ENCODE peak calls at places on chromosomes 6 and 20, in four cellular contexts. H is mesenchymal stem cell, S is endothelial cell of umbilical vein, F is GM23248. R is an unnamed sample.
A peak's percentile ranks its signal among the peaks of the same experiment; 100 is the strongest.

GRCh38 chr6:105781905-105782304 is 304.2 kb upstream of the PRDM1 start:
- DNase-seq in S (no peak), H (no peak), F (no peak), R (no peak)

GRCh38 chr20:17835941-17836861 is 132.4 kb downstream of the SNX5 start:
- DNase-seq in F (peak; percentile 93), H (peak; percentile 59), S (peak; percentile 29), R (peak; percentile 73)

GRCh38 chr6:21666200-21666671 is 72.7 kb downstream of the SOX4 start:
- DNase-seq in F (peak; percentile 23), H (no peak), S (peak; percentile 33), R (peak; percentile 32)

GRCh38 chr20:3768342-3769130 is 983 bp upstream of the ADISSP start:
- DNase-seq in H (peak; percentile 86), S (peak; percentile 75), F (peak; percentile 89), R (peak; percentile 87)

GRCh38 chr6:149234051-149234962 is 83.2 kb upstream of the TAB2 start:
- DNase-seq in S (peak; percentile 7), F (peak; percentile 40), H (peak; percentile 54), R (no peak)

GRCh38 chr6:85126448-85127178 is 323.3 kb upstream of the NT5E start:
- DNase-seq in S (peak; percentile 75), F (peak; percentile 80), H (peak; percentile 49), R (peak; percentile 66)

GRCh38 chr20:3786665-3787639 is at the start of gene CENPB:
- DNase-seq in H (peak; percentile 84), S (peak; percentile 83), F (peak; percentile 95), R (peak; percentile 95)

GRCh38 chr20:41983159-41983558 is 365.0 kb upstream of the CHD6 start:
- DNase-seq in H (no peak), S (no peak), F (no peak), R (no peak)

GRCh38 chr6:17705428-17705777 is 1.3 kb downstream of the NUP153 start:
- DNase-seq in F (peak; percentile 84), H (peak; percentile 71), S (peak; percentile 62), R (peak; percentile 51)

GRCh38 chr6:108170607-108171290 is 4.9 kb downstream of the NR2E1 start:
- DNase-seq in S (no peak), F (no peak), H (no peak), R (no peak)

GRCh38 chr6:130037207-130037811 is 18.9 kb downstream of the L3MBTL3 start:
- DNase-seq in F (peak; percentile 32), H (peak; percentile 28), S (peak; percentile 24), R (no peak)

GRCh38 chr20:771741-772464 is 3.6 kb upstream of the SLC52A3 start:
- DNase-seq in F (no peak), S (no peak), H (no peak), R (no peak)

GRCh38 chr20:2295286-2295685 is 515 bp upstream of the TGM3 start:
- DNase-seq in H (no peak), S (no peak), F (no peak), R (no peak)
- H3K27ac ChIP-seq in H (no peak overlapping the region), S (no peak overlapping the region), F (no peak overlapping the region), R (no peak overlapping the region)

GRCh38 chr20:53656653-53657288 is 63.1 kb upstream of the ZNF217 start:
- DNase-seq in F (peak; percentile 84), S (no peak), H (peak; percentile 80), R (no peak)

GRCh38 chr20:53658973-53659372 is 65.3 kb upstream of the ZNF217 start:
- DNase-seq in S (no peak), F (no peak), H (no peak), R (no peak)

GRCh38 chr20:53657289-53657678 is 63.6 kb upstream of the ZNF217 start:
- DNase-seq in H (peak; percentile 37), S (no peak), F (peak; percentile 19), R (no peak)

GRCh38 chr20:53658327-53658726 is 64.7 kb upstream of the ZNF217 start:
- DNase-seq in S (no peak), F (no peak), H (no peak), R (no peak)

GRCh38 chr20:53657732-53658131 is 64.1 kb upstream of the ZNF217 start:
- DNase-seq in S (no peak), H (no peak), F (no peak), R (no peak)
- H3K4me2 ChIP-seq in S (no peak overlapping the region), H (no peak overlapping the region), F (no peak overlapping the region), R (no peak overlapping the region)

GRCh38 chr20:47688385-47689381 is 96.6 kb downstream of the SULF2 start:
- DNase-seq in H (no peak), F (no peak), S (no peak), R (no peak)

GRCh38 chr20:47684306-47685080 is 100.8 kb downstream of the SULF2 start:
- DNase-seq in H (no peak), F (no peak), S (no peak), R (peak; percentile 34)

GRCh38 chr20:47689726-47690125 is 95.6 kb downstream of the SULF2 start:
- DNase-seq in H (no peak), S (no peak), F (no peak), R (no peak)

GRCh38 chr20:47686545-47686944 is 98.7 kb downstream of the SULF2 start:
- DNase-seq in F (no peak), H (peak; percentile 55), S (no peak), R (peak; percentile 63)

GRCh38 chr20:47687095-47687987 is 97.9 kb downstream of the SULF2 start:
- DNase-seq in H (no peak), F (no peak), S (no peak), R (no peak)
- H3K27ac ChIP-seq in H (peak overlapping the region; percentile 12), F (no peak overlapping the region), S (no peak overlapping the region), R (no peak overlapping the region)

GRCh38 chr6:38775870-38776269 is 60.8 kb downstream of the DNAH8 start:
- DNase-seq in S (no peak), F (no peak), H (no peak), R (no peak)

GRCh38 chr6:38767555-38767954 is 52.4 kb downstream of the DNAH8 start:
- DNase-seq in S (no peak), F (no peak), H (no peak), R (no peak)

GRCh38 chr6:38774933-38775707 is 60.0 kb downstream of the DNAH8 start:
- DNase-seq in F (no peak), S (no peak), H (no peak), R (no peak)

GRCh38 chr6:38773338-38773737 is 58.2 kb downstream of the DNAH8 start:
- DNase-seq in S (peak; percentile 18), F (no peak), H (no peak), R (peak; percentile 22)

GRCh38 chr6:38771111-38771694 is 56.1 kb downstream of the DNAH8 start:
- DNase-seq in H (peak; percentile 23), S (peak; percentile 89), F (peak; percentile 1), R (no peak)
- H3K4me2 ChIP-seq in H (no peak overlapping the region), S (peak overlapping the region; percentile 78), F (no peak overlapping the region), R (no peak overlapping the region)

GRCh38 chr6:10399451-10399850 is 15.4 kb downstream of the TFAP2A start:
- DNase-seq in S (no peak), F (no peak), H (no peak), R (no peak)
- H3K27ac ChIP-seq in S (no peak overlapping the region), F (no peak overlapping the region), H (no peak overlapping the region), R (peak overlapping the region; percentile 22)

DNA sequence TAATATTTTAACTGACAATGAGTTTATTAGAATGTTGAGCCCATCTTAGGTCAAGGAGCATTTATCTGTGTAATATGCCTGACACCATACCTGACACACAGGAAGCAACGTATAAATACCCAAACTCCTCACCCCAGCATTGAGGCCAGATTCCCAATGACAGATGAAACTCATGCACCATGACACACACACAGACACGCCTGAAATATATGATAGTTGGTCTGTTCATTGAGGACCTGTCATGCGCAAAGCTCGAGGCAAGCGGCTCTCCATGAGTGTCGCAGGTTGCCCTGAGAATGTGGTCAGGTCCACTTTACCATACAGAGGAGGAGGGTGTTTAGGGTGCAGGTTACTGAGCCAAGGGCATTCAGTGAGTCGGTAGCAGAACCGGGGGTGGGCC is 64.1 kb downstream of the GFOD1 start:
- DNase-seq in S (no peak), H (no peak), F (no peak), R (no peak)
- H3K4me2 ChIP-seq in S (peak overlapping the region; percentile 66), H (no peak overlapping the region), F (no peak overlapping the region), R (no peak overlapping the region)

GRCh38 chr20:62900052-62900691 is 26.1 kb downstream of the DIDO1 start:
- DNase-seq in H (peak; percentile 77), S (peak; percentile 73), F (peak; percentile 88), R (peak; percentile 87)

GRCh38 chr20:62899633-62900051 is 26.7 kb downstream of the DIDO1 start:
- DNase-seq in S (no peak), F (peak; percentile 32), H (no peak), R (peak; percentile 58)

GRCh38 chr20:62902926-62903615 is 23.2 kb downstream of the DIDO1 start:
- DNase-seq in H (peak; percentile 65), S (no peak), F (peak; percentile 29), R (no peak)

GRCh38 chr20:62900692-62901584 is 25.4 kb downstream of the DIDO1 start:
- DNase-seq in F (peak; percentile 30), S (peak; percentile 19), H (peak; percentile 24), R (peak; percentile 81)

DNA sequence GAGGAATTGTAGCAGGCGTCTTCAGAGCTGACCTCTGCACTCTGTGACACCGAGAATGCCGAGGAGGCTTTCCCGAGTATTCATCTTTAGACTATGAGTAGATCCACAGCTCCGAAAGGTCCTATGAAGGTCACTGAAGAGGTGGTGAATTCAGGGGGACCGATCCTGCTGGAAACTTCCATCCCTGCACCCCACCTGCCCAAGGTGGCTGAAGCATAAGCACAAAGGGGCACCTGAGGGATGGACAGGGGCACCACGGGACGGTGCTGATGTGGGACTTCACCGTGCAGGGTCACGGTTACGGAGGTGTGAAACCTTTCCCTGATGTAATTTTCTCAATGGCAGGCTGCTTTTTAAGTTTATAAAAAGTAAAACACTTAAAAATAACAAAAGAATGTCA is 24.4 kb downstream of the DIDO1 start:
- DNase-seq in S (no peak), H (no peak), F (no peak), R (no peak)
- H3K27ac ChIP-seq in S (no peak overlapping the region), H (no peak overlapping the region), F (no peak overlapping the region), R (no peak overlapping the region)

GRCh38 chr20:57393321-57394086 is 2.3 kb downstream of the RBM38 start:
- DNase-seq in H (no peak), S (no peak), F (no peak), R (no peak)
- H3K4me2 ChIP-seq in H (peak overlapping the region; percentile 80), S (no peak overlapping the region), F (no peak overlapping the region), R (no peak overlapping the region)

GRCh38 chr20:21517566-21518277 is 3.9 kb upstream of the NKX2-2 start:
- DNase-seq in S (no peak), F (no peak), H (no peak), R (no peak)
- H3K27ac ChIP-seq in S (no peak overlapping the region), F (no peak overlapping the region), H (no peak overlapping the region), R (no peak overlapping the region)

GRCh38 chr20:34328928-34329677 is 25.9 kb upstream of the AHCY start:
- DNase-seq in H (no peak), F (no peak), S (no peak), R (no peak)
- H3K4me2 ChIP-seq in H (no peak overlapping the region), F (no peak overlapping the region), S (no peak overlapping the region), R (no peak overlapping the region)